ENCODE peak calls at places on chromosomes 7 and 10, in ten cellular contexts. F, D, W, K, E, V, J, A, T and R are unnamed samples.

GRCh38 chr10:16193241-16193640 is 243.6 kb upstream of the PTER start:
- DNase-seq in F (no peak), D (no peak), W (no peak), K (no peak), E (no peak), V (no peak), J (no peak), A (no peak), T (no peak), R (no peak)

GRCh38 chr10:129323311-129323710 is 143.7 kb upstream of the MGMT start:
- DNase-seq in F (no peak), D (no peak), W (no peak), K (no peak), E (no peak), V (no peak), J (no peak), A (no peak), T (no peak), R (no peak)

GRCh38 chr7:131369354-131369753 is 41.7 kb downstream of the MKLN1 start:
- DNase-seq in F (no peak), D (no peak), W (no peak), K (no peak), E (no peak), V (no peak), J (no peak), A (no peak), T (no peak), R (no peak)

GRCh38 chr10:4301296-4301695 is 516.3 kb upstream of the KLF6 start:
- DNase-seq in F (no peak), D (no peak), W (no peak), K (no peak), E (no peak), V (no peak), J (no peak), A (no peak), T (no peak), R (no peak)

GRCh38 chr7:143979999-143980398 is 20.1 kb upstream of the OR6B1 start:
- DNase-seq in F (no peak), D (no peak), W (no peak), K (no peak), E (no peak), V (no peak), J (no peak), A (no peak), T (no peak), R (no peak)

GRCh38 chr7:46165281-46165680 is 244.2 kb upstream of the IGFBP3 start:
- DNase-seq in F (no peak), D (no peak), W (no peak), K (no peak), E (peak; percentile 49), V (peak; percentile 77), J (no peak), A (no peak), T (no peak), R (no peak)

GRCh38 chr10:7438196-7438986 is 27.6 kb upstream of the SFMBT2 start:
- DNase-seq in F (no peak), D (no peak), W (no peak), K (no peak), E (no peak), V (no peak), J (no peak), A (no peak), T (no peak), R (no peak)

GRCh38 chr10:125263551-125263950 is 103.2 kb upstream of the CTBP2 start:
- DNase-seq in F (no peak), D (peak; percentile 12), W (no peak), K (peak; percentile 48), E (no peak), V (peak; percentile 57), J (no peak), A (no peak), T (no peak), R (no peak)

GRCh38 chr10:56547163-56547562 is 186.1 kb upstream of the ZWINT start:
- DNase-seq in F (no peak), D (no peak), W (peak; percentile 16), K (no peak), E (no peak), V (no peak), J (peak; percentile 20), A (no peak), T (no peak), R (no peak)

GRCh38 chr7:26156454-26157365 is 4.7 kb downstream of the NFE2L3 start:
- DNase-seq in F (peak; percentile 32), D (peak; percentile 92), W (no peak), K (no peak), E (peak; percentile 79), V (peak; percentile 95), J (peak; percentile 85), A (peak; percentile 89), T (no peak), R (no peak)

GRCh38 chr10:14185501-14186045 is 145.2 kb downstream of the FRMD4A start:
- DNase-seq in F (peak; percentile 12), D (peak; percentile 40), W (peak; percentile 20), K (peak; percentile 92), E (no peak), V (peak; percentile 63), J (peak; percentile 91), A (peak; percentile 81), T (peak; percentile 62), R (no peak)